ENCODE peak calls at places on chromosomes 1 and 21, in seven cellular contexts. One of them, this sample, is unnamed.

GRCh38 chr1:11898831-11899467 is 27.3 kb downstream of the KIAA2013 start:
- DNase-seq in HFFc6: no peak
- DNase-seq in endothelial cell: peak
- DNase-seq in WTC11: peak
- DNase-seq in heart right ventricle: no peak
- DNase-seq in tibial nerve: no peak
- DNase-seq in heart left ventricle: no peak
- DNase-seq in this sample: no peak

GRCh38 chr21:42799516-42799915 is 79.8 kb downstream of the WDR4 start:
- DNase-seq in WTC11: no peak
- DNase-seq in tibial nerve: no peak
- DNase-seq in HFFc6: no peak
- DNase-seq in heart right ventricle: no peak
- DNase-seq in endothelial cell: no peak
- DNase-seq in heart left ventricle: no peak
- DNase-seq in this sample: no peak

GRCh38 chr1:155996166-155996565 is 17.8 kb upstream of the ARHGEF2 start:
- DNase-seq in heart right ventricle: no peak
- DNase-seq in endothelial cell: no peak
- DNase-seq in WTC11: no peak
- DNase-seq in HFFc6: no peak
- DNase-seq in heart left ventricle: no peak
- DNase-seq in tibial nerve: no peak
- DNase-seq in this sample: no peak

GRCh38 chr1:41662656-41663437 is 178.4 kb upstream of the EDN2 start:
- DNase-seq in WTC11: peak
- DNase-seq in tibial nerve: no peak
- DNase-seq in heart left ventricle: peak
- DNase-seq in endothelial cell: peak
- DNase-seq in HFFc6: peak
- DNase-seq in heart right ventricle: peak
- DNase-seq in this sample: peak

GRCh38 chr1:38559180-38559874 is 300.2 kb downstream of the RRAGC start:
- DNase-seq in endothelial cell: no peak
- DNase-seq in tibial nerve: no peak
- DNase-seq in heart right ventricle: no peak
- DNase-seq in HFFc6: no peak
- DNase-seq in WTC11: no peak
- DNase-seq in heart left ventricle: no peak
- DNase-seq in this sample: no peak

GRCh38 chr21:34227386-34227852 is 136.4 kb upstream of the KCNE2 start:
- DNase-seq in endothelial cell: no peak
- DNase-seq in WTC11: no peak
- DNase-seq in tibial nerve: no peak
- DNase-seq in heart right ventricle: no peak
- DNase-seq in heart left ventricle: no peak
- DNase-seq in HFFc6: no peak
- DNase-seq in this sample: no peak

GRCh38 chr21:34817821-34818662 is 149.2 kb downstream of the CLIC6 start:
- DNase-seq in WTC11: no peak
- DNase-seq in endothelial cell: no peak
- DNase-seq in heart left ventricle: no peak
- DNase-seq in HFFc6: no peak
- DNase-seq in tibial nerve: no peak
- DNase-seq in heart right ventricle: no peak
- DNase-seq in this sample: no peak

GRCh38 chr1:55209247-55209646 is 5.9 kb downstream of the USP24 start:
- DNase-seq in endothelial cell: no peak
- DNase-seq in HFFc6: no peak
- DNase-seq in heart left ventricle: no peak
- DNase-seq in WTC11: no peak
- DNase-seq in tibial nerve: no peak
- DNase-seq in heart right ventricle: no peak
- DNase-seq in this sample: no peak

GRCh38 chr1:169288011-169288414 is 79.6 kb downstream of the NME7 start:
- DNase-seq in heart right ventricle: no peak
- DNase-seq in WTC11: no peak
- DNase-seq in tibial nerve: no peak
- DNase-seq in HFFc6: peak
- DNase-seq in heart left ventricle: no peak
- DNase-seq in endothelial cell: no peak
- DNase-seq in this sample: no peak

GRCh38 chr1:65832296-65832695 is 39.6 kb downstream of the PDE4B start:
- DNase-seq in tibial nerve: no peak
- DNase-seq in HFFc6: peak
- DNase-seq in endothelial cell: no peak
- DNase-seq in WTC11: no peak
- DNase-seq in heart right ventricle: no peak
- DNase-seq in heart left ventricle: no peak
- DNase-seq in this sample: no peak

GRCh38 chr1:50929376-50929958 is 30.6 kb downstream of the FAF1 start:
- DNase-seq in heart left ventricle: no peak
- DNase-seq in WTC11: no peak
- DNase-seq in HFFc6: peak
- DNase-seq in tibial nerve: no peak
- DNase-seq in heart right ventricle: no peak
- DNase-seq in endothelial cell: no peak
- DNase-seq in this sample: no peak

DNA sequence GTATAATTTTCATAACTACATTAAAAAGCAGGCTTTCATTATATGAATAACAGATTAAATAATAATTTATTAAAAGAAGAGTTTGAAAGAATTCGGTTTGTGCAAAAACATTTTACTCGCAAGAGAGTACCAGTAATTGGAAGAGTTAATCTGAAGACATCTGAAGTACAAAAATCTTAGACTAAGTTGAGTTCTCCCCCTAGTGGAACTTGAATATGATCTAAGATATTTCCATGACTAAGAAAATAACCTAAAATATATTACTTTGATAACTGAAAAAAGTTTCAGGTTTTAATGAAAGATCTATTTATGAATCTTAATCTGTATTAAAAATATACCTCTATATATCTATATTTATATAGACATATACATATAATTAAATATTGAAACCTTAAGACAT is 112.5 kb upstream of the GFI1 start:
- DNase-seq in HFFc6: peak
- DNase-seq in heart left ventricle: no peak
- DNase-seq in heart right ventricle: no peak
- DNase-seq in WTC11: no peak
- DNase-seq in tibial nerve: no peak
- DNase-seq in endothelial cell: no peak
- DNase-seq in this sample: no peak
- TF ChIP-seq CTCF in HFFc6: peak
- TF ChIP-seq CTCF in heart left ventricle: no peak
- TF ChIP-seq CTCF in heart right ventricle: peak
- TF ChIP-seq CTCF in WTC11: no peak
- TF ChIP-seq CTCF in tibial nerve: no peak
- TF ChIP-seq CTCF in endothelial cell: peak
- TF ChIP-seq CTCF in this sample: no peak

DNA sequence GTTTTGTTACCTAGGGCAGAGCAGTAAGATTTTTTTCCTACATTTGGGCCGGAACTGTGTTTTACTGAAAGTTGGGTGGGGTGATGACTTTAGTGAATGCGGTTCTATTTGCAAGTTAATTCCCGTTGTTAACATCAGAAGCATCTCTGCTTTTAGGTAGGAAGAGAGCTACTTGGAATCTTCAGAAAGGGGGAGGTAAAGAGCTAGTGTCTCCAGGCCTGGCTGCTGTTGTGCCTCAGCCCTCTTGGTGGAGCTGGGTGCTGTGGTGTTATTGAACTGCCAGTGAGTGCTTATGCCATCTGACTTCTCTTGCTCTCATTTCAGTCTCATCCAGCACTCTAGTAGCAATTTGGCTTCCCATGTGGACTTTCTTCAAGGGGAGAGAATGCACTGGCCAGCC is 3.4 kb downstream of the KDM4A start:
- DNase-seq in tibial nerve: no peak
- DNase-seq in WTC11: peak
- DNase-seq in heart left ventricle: no peak
- DNase-seq in HFFc6: peak
- DNase-seq in heart right ventricle: no peak
- DNase-seq in endothelial cell: no peak
- DNase-seq in this sample: no peak
- TF ChIP-seq CTCF in tibial nerve: no peak
- TF ChIP-seq CTCF in WTC11: no peak
- TF ChIP-seq CTCF in heart left ventricle: no peak
- TF ChIP-seq CTCF in HFFc6: peak
- TF ChIP-seq CTCF in heart right ventricle: peak
- TF ChIP-seq CTCF in endothelial cell: no peak
- TF ChIP-seq CTCF in this sample: no peak

GRCh38 chr1:208119225-208119606 is 125.0 kb downstream of the PLXNA2 start:
- DNase-seq in endothelial cell: no peak
- DNase-seq in tibial nerve: no peak
- DNase-seq in heart right ventricle: no peak
- DNase-seq in WTC11: no peak
- DNase-seq in heart left ventricle: no peak
- DNase-seq in HFFc6: no peak
- DNase-seq in this sample: no peak

GRCh38 chr1:208121965-208122364 is 122.2 kb downstream of the PLXNA2 start:
- DNase-seq in heart left ventricle: no peak
- DNase-seq in heart right ventricle: no peak
- DNase-seq in HFFc6: no peak
- DNase-seq in tibial nerve: no peak
- DNase-seq in endothelial cell: no peak
- DNase-seq in WTC11: no peak
- DNase-seq in this sample: no peak

GRCh38 chr1:208118306-208118705 is 125.9 kb downstream of the PLXNA2 start:
- DNase-seq in HFFc6: no peak
- DNase-seq in WTC11: no peak
- DNase-seq in heart left ventricle: no peak
- DNase-seq in tibial nerve: no peak
- DNase-seq in endothelial cell: no peak
- DNase-seq in heart right ventricle: no peak
- DNase-seq in this sample: no peak

GRCh38 chr1:208122612-208123358 is 121.4 kb downstream of the PLXNA2 start:
- DNase-seq in HFFc6: no peak
- DNase-seq in heart right ventricle: no peak
- DNase-seq in heart left ventricle: no peak
- DNase-seq in tibial nerve: no peak
- DNase-seq in endothelial cell: no peak
- DNase-seq in WTC11: no peak
- DNase-seq in this sample: no peak

DNA sequence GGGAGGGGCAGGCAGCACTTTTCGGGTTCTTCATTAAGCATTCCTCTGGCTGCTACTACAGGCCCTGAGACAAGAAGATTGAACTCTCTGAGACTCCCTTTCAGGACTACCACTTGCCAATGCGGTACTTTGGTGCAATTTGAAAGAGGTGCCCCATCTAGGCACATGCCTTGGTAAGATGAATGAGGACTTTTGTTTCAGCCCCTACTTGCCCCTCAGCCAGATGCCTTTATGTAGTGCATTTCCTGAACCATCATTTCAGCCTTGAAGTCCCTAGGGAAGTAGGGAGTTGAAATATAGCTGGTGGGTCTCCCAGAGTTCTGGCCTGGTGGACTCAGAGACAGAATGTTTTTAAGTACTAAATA is 123.8 kb downstream of the PLXNA2 start:
- DNase-seq in tibial nerve: no peak
- DNase-seq in endothelial cell: no peak
- DNase-seq in WTC11: no peak
- DNase-seq in heart right ventricle: no peak
- DNase-seq in heart left ventricle: no peak
- DNase-seq in HFFc6: no peak
- DNase-seq in this sample: no peak
- TF ChIP-seq CTCF in tibial nerve: no peak
- TF ChIP-seq CTCF in endothelial cell: no peak
- TF ChIP-seq CTCF in WTC11: no peak
- TF ChIP-seq CTCF in heart right ventricle: no peak
- TF ChIP-seq CTCF in heart left ventricle: no peak
- TF ChIP-seq CTCF in HFFc6: no peak
- TF ChIP-seq CTCF in this sample: no peak

GRCh38 chr1:47780469-47780995 is 216.7 kb downstream of the TRABD2B start:
- DNase-seq in heart left ventricle: no peak
- DNase-seq in endothelial cell: no peak
- DNase-seq in tibial nerve: no peak
- DNase-seq in HFFc6: no peak
- DNase-seq in WTC11: no peak
- DNase-seq in heart right ventricle: no peak
- DNase-seq in this sample: no peak

GRCh38 chr1:47783638-47784293 is 213.4 kb downstream of the TRABD2B start:
- DNase-seq in WTC11: no peak
- DNase-seq in tibial nerve: no peak
- DNase-seq in heart left ventricle: no peak
- DNase-seq in HFFc6: no peak
- DNase-seq in endothelial cell: no peak
- DNase-seq in heart right ventricle: no peak
- DNase-seq in this sample: no peak

GRCh38 chr1:47779613-47780012 is 217.6 kb downstream of the TRABD2B start:
- DNase-seq in tibial nerve: no peak
- DNase-seq in HFFc6: no peak
- DNase-seq in WTC11: no peak
- DNase-seq in endothelial cell: no peak
- DNase-seq in heart right ventricle: no peak
- DNase-seq in heart left ventricle: no peak
- DNase-seq in this sample: no peak

GRCh38 chr1:47782414-47783165 is 214.6 kb downstream of the TRABD2B start:
- DNase-seq in tibial nerve: peak
- DNase-seq in heart right ventricle: peak
- DNase-seq in HFFc6: no peak
- DNase-seq in endothelial cell: no peak
- DNase-seq in WTC11: no peak
- DNase-seq in heart left ventricle: no peak
- DNase-seq in this sample: no peak

GRCh38 chr1:47781171-47781959 is 215.8 kb downstream of the TRABD2B start:
- DNase-seq in endothelial cell: no peak
- DNase-seq in heart left ventricle: no peak
- DNase-seq in heart right ventricle: no peak
- DNase-seq in tibial nerve: no peak
- DNase-seq in HFFc6: no peak
- DNase-seq in WTC11: no peak
- DNase-seq in this sample: no peak
- TF ChIP-seq CTCF in endothelial cell: no peak
- TF ChIP-seq CTCF in heart left ventricle: no peak
- TF ChIP-seq CTCF in heart right ventricle: no peak
- TF ChIP-seq CTCF in tibial nerve: no peak
- TF ChIP-seq CTCF in HFFc6: no peak
- TF ChIP-seq CTCF in WTC11: no peak
- TF ChIP-seq CTCF in this sample: no peak

GRCh38 chr1:8374812-8375211 is 56.9 kb downstream of the SLC45A1 start:
- DNase-seq in HFFc6: peak
- DNase-seq in WTC11: peak
- DNase-seq in heart left ventricle: no peak
- DNase-seq in endothelial cell: no peak
- DNase-seq in tibial nerve: no peak
- DNase-seq in heart right ventricle: peak
- DNase-seq in this sample: peak
- TF ChIP-seq CTCF in HFFc6: peak
- TF ChIP-seq CTCF in WTC11: peak
- TF ChIP-seq CTCF in heart left ventricle: peak
- TF ChIP-seq CTCF in endothelial cell: peak
- TF ChIP-seq CTCF in tibial nerve: no peak
- TF ChIP-seq CTCF in heart right ventricle: peak
- TF ChIP-seq CTCF in this sample: no peak

GRCh38 chr1:192382758-192383157 is 66.0 kb downstream of the RGS21 start:
- DNase-seq in tibial nerve: no peak
- DNase-seq in heart right ventricle: no peak
- DNase-seq in HFFc6: no peak
- DNase-seq in heart left ventricle: no peak
- DNase-seq in WTC11: no peak
- DNase-seq in endothelial cell: no peak
- DNase-seq in this sample: no peak
- TF ChIP-seq CTCF in tibial nerve: no peak
- TF ChIP-seq CTCF in heart right ventricle: no peak
- TF ChIP-seq CTCF in HFFc6: no peak
- TF ChIP-seq CTCF in heart left ventricle: no peak
- TF ChIP-seq CTCF in WTC11: no peak
- TF ChIP-seq CTCF in endothelial cell: no peak
- TF ChIP-seq CTCF in this sample: no peak

This sample was measured in uterus.